ENCODE peak calls at places on chromosome 4, in five cellular contexts. One of them, this sample, is unnamed.

GRCh38 chr4:158513246-158513645 is 8.4 kb upstream of the RXFP1 start:
- DNase-seq in psoas muscle: no peak
- DNase-seq in fibroblast of the aortic adventitia: no peak
- DNase-seq in CD8-positive, alpha-beta T cell: no peak
- DNase-seq in HEK293T: no peak
- DNase-seq in this sample: no peak

GRCh38 chr4:119632216-119632615 is 3.6 kb upstream of the PDE5A start:
- DNase-seq in psoas muscle: no peak
- DNase-seq in fibroblast of the aortic adventitia: peak
- DNase-seq in CD8-positive, alpha-beta T cell: no peak
- DNase-seq in HEK293T: no peak
- DNase-seq in this sample: peak

GRCh38 chr4:45855857-45856256 is 268.0 kb downstream of the GABRG1 start:
- DNase-seq in psoas muscle: no peak
- DNase-seq in fibroblast of the aortic adventitia: no peak
- DNase-seq in CD8-positive, alpha-beta T cell: no peak
- DNase-seq in HEK293T: no peak
- DNase-seq in this sample: no peak

GRCh38 chr4:124948976-124949597 is 236.6 kb upstream of the ANKRD50 start:
- DNase-seq in psoas muscle: no peak
- DNase-seq in fibroblast of the aortic adventitia: peak
- DNase-seq in CD8-positive, alpha-beta T cell: no peak
- DNase-seq in HEK293T: no peak
- DNase-seq in this sample: peak

GRCh38 chr4:11313157-11313943 is 115.3 kb downstream of the HS3ST1 start:
- DNase-seq in psoas muscle: no peak
- DNase-seq in fibroblast of the aortic adventitia: peak
- DNase-seq in CD8-positive, alpha-beta T cell: no peak
- DNase-seq in HEK293T: no peak
- DNase-seq in this sample: no peak

GRCh38 chr4:83212041-83212851 is 72.4 kb downstream of the COQ2 start:
- DNase-seq in psoas muscle: no peak
- DNase-seq in fibroblast of the aortic adventitia: no peak
- DNase-seq in CD8-positive, alpha-beta T cell: peak
- DNase-seq in HEK293T: no peak
- DNase-seq in this sample: no peak

GRCh38 chr4:133148690-133149363 is at the start of gene PCDH10:
- DNase-seq in psoas muscle: peak
- DNase-seq in fibroblast of the aortic adventitia: peak
- DNase-seq in CD8-positive, alpha-beta T cell: no peak
- DNase-seq in HEK293T: peak
- DNase-seq in this sample: peak

GRCh38 chr4:57580710-57581109 is 470.5 kb upstream of the IGFBP7 start:
- DNase-seq in psoas muscle: no peak
- DNase-seq in fibroblast of the aortic adventitia: no peak
- DNase-seq in CD8-positive, alpha-beta T cell: no peak
- DNase-seq in HEK293T: no peak
- DNase-seq in this sample: no peak

GRCh38 chr4:81257841-81258240 is 42.8 kb upstream of the PRKG2 start:
- DNase-seq in psoas muscle: no peak
- DNase-seq in fibroblast of the aortic adventitia: no peak
- DNase-seq in CD8-positive, alpha-beta T cell: no peak
- DNase-seq in HEK293T: no peak
- DNase-seq in this sample: no peak

GRCh38 chr4:109113511-109113910 is 188.9 kb downstream of the COL25A1 start:
- DNase-seq in psoas muscle: no peak
- DNase-seq in fibroblast of the aortic adventitia: no peak
- DNase-seq in CD8-positive, alpha-beta T cell: no peak
- DNase-seq in HEK293T: no peak
- DNase-seq in this sample: peak

GRCh38 chr4:26806331-26806730 is 54.3 kb upstream of the STIM2 start:
- DNase-seq in psoas muscle: no peak
- DNase-seq in fibroblast of the aortic adventitia: no peak
- DNase-seq in CD8-positive, alpha-beta T cell: no peak
- DNase-seq in HEK293T: no peak
- DNase-seq in this sample: peak

GRCh38 chr4:113499696-113500095 is 261.8 kb downstream of the CAMK2D start:
- DNase-seq in psoas muscle: no peak
- DNase-seq in fibroblast of the aortic adventitia: peak
- DNase-seq in CD8-positive, alpha-beta T cell: no peak
- DNase-seq in HEK293T: no peak
- DNase-seq in this sample: peak

GRCh38 chr4:185396724-185397402 is at the start of gene ANKRD37:
- DNase-seq in psoas muscle: peak
- DNase-seq in fibroblast of the aortic adventitia: peak
- DNase-seq in CD8-positive, alpha-beta T cell: no peak
- DNase-seq in HEK293T: peak
- DNase-seq in this sample: peak

GRCh38 chr4:8528713-8529112 is 51.5 kb upstream of the GPR78 start:
- DNase-seq in psoas muscle: no peak
- DNase-seq in fibroblast of the aortic adventitia: peak
- DNase-seq in CD8-positive, alpha-beta T cell: no peak
- DNase-seq in HEK293T: no peak
- DNase-seq in this sample: peak

GRCh38 chr4:142778908-142779307 is 67.2 kb downstream of the INPP4B start:
- DNase-seq in psoas muscle: no peak
- DNase-seq in fibroblast of the aortic adventitia: peak
- DNase-seq in CD8-positive, alpha-beta T cell: no peak
- DNase-seq in HEK293T: no peak
- DNase-seq in this sample: no peak

GRCh38 chr4:45215976-45216542 is 489.7 kb upstream of the GNPDA2 start:
- DNase-seq in psoas muscle: no peak
- DNase-seq in fibroblast of the aortic adventitia: no peak
- DNase-seq in CD8-positive, alpha-beta T cell: no peak
- DNase-seq in HEK293T: no peak
- DNase-seq in this sample: no peak

GRCh38 chr4:107035711-107036601 is at the start of gene DKK2:
- DNase-seq in psoas muscle: peak
- DNase-seq in fibroblast of the aortic adventitia: peak
- DNase-seq in CD8-positive, alpha-beta T cell: no peak
- DNase-seq in HEK293T: peak
- DNase-seq in this sample: no peak

GRCh38 chr4:91963489-91963888 is 340.3 kb upstream of the GRID2 start:
- DNase-seq in psoas muscle: no peak
- DNase-seq in fibroblast of the aortic adventitia: peak
- DNase-seq in CD8-positive, alpha-beta T cell: no peak
- DNase-seq in HEK293T: no peak
- DNase-seq in this sample: peak

GRCh38 chr4:29539226-29539625 is 1180.9 kb upstream of the PCDH7 start:
- DNase-seq in psoas muscle: no peak
- DNase-seq in fibroblast of the aortic adventitia: no peak
- DNase-seq in CD8-positive, alpha-beta T cell: no peak
- DNase-seq in HEK293T: no peak
- DNase-seq in this sample: peak

GRCh38 chr4:25050370-25051098 is 19.8 kb upstream of the LGI2 start:
- DNase-seq in psoas muscle: no peak
- DNase-seq in fibroblast of the aortic adventitia: no peak
- DNase-seq in CD8-positive, alpha-beta T cell: no peak
- DNase-seq in HEK293T: no peak
- DNase-seq in this sample: no peak

GRCh38 chr4:133270021-133270570 is 121.0 kb downstream of the PCDH10 start:
- DNase-seq in psoas muscle: no peak
- DNase-seq in fibroblast of the aortic adventitia: peak
- DNase-seq in CD8-positive, alpha-beta T cell: no peak
- DNase-seq in HEK293T: no peak
- DNase-seq in this sample: peak

GRCh38 chr4:168648929-168649328 is 152.1 kb downstream of the PALLD start:
- DNase-seq in psoas muscle: no peak
- DNase-seq in fibroblast of the aortic adventitia: peak
- DNase-seq in CD8-positive, alpha-beta T cell: no peak
- DNase-seq in HEK293T: no peak
- DNase-seq in this sample: peak

GRCh38 chr4:3208826-3209225 is 40.1 kb upstream of the MSANTD1 start:
- DNase-seq in psoas muscle: no peak
- DNase-seq in fibroblast of the aortic adventitia: no peak
- DNase-seq in CD8-positive, alpha-beta T cell: no peak
- DNase-seq in HEK293T: no peak
- DNase-seq in this sample: no peak

GRCh38 chr4:7973545-7973981 is 33.9 kb upstream of the AFAP1 start:
- DNase-seq in psoas muscle: no peak
- DNase-seq in fibroblast of the aortic adventitia: peak
- DNase-seq in CD8-positive, alpha-beta T cell: no peak
- DNase-seq in HEK293T: no peak
- DNase-seq in this sample: peak

GRCh38 chr4:185573651-185574199 is 38.4 kb upstream of the PDLIM3 start:
- DNase-seq in psoas muscle: peak
- DNase-seq in fibroblast of the aortic adventitia: peak
- DNase-seq in CD8-positive, alpha-beta T cell: no peak
- DNase-seq in HEK293T: peak
- DNase-seq in this sample: peak

GRCh38 chr4:40916880-40917279 is 167.1 kb downstream of the NSUN7 start:
- DNase-seq in psoas muscle: peak
- DNase-seq in fibroblast of the aortic adventitia: no peak
- DNase-seq in CD8-positive, alpha-beta T cell: no peak
- DNase-seq in HEK293T: peak
- DNase-seq in this sample: peak

GRCh38 chr4:6687947-6688878 is 5.5 kb upstream of the S100P start:
- DNase-seq in psoas muscle: no peak
- DNase-seq in fibroblast of the aortic adventitia: no peak
- DNase-seq in CD8-positive, alpha-beta T cell: no peak
- DNase-seq in HEK293T: no peak
- DNase-seq in this sample: no peak

GRCh38 chr4:11693693-11694092 is 265.0 kb upstream of the HS3ST1 start:
- DNase-seq in psoas muscle: no peak
- DNase-seq in fibroblast of the aortic adventitia: no peak
- DNase-seq in CD8-positive, alpha-beta T cell: no peak
- DNase-seq in HEK293T: no peak
- DNase-seq in this sample: no peak